ENCODE peak calls at places on chromosomes 1 and 21, in six cellular contexts. I is A549, E is body of pancreas, A is HCT116, R is transverse colon, F is prostate gland. B is an unnamed sample.

GRCh38 chr1:89604414-89604735 is 28.5 kb upstream of the LRRC8C start:
- DNase-seq in I (no peak), E (no peak), A (no peak), R (no peak), F (no peak), B (no peak)

GRCh38 chr1:41390171-41390570 is 28.9 kb downstream of the FOXO6 start:
- DNase-seq in I (no peak), E (no peak), A (no peak), R (no peak), F (no peak), B (no peak)

GRCh38 chr1:229452956-229453801 is 19.3 kb upstream of the ACTA1 start:
- DNase-seq in I (peak), E (no peak), A (peak), R (no peak), F (no peak), B (no peak)

GRCh38 chr1:204149635-204150565 is 1.9 kb downstream of the ETNK2 start:
- DNase-seq in I (no peak), E (peak), A (no peak), R (no peak), F (peak), B (peak)

GRCh38 chr21:41024341-41025056 is 143.5 kb upstream of the BACE2 start:
- DNase-seq in I (no peak), E (peak), A (no peak), R (no peak), F (no peak), B (no peak)

GRCh38 chr1:210428696-210429095 is 100.0 kb downstream of the HHAT start:
- DNase-seq in I (no peak), E (no peak), A (no peak), R (no peak), F (no peak), B (no peak)

GRCh38 chr1:19665456-19666138 is 922 bp downstream of the HTR6 start:
- DNase-seq in I (no peak), E (no peak), A (no peak), R (no peak), F (no peak), B (no peak)

GRCh38 chr1:19744886-19745285 is 54.8 kb downstream of the TMCO4 start:
- DNase-seq in I (no peak), E (no peak), A (no peak), R (no peak), F (no peak), B (no peak)

GRCh38 chr21:38990424-38990794 is 184.7 kb downstream of the ETS2 start:
- DNase-seq in I (no peak), E (no peak), A (no peak), R (peak), F (no peak), B (no peak)

DNA sequence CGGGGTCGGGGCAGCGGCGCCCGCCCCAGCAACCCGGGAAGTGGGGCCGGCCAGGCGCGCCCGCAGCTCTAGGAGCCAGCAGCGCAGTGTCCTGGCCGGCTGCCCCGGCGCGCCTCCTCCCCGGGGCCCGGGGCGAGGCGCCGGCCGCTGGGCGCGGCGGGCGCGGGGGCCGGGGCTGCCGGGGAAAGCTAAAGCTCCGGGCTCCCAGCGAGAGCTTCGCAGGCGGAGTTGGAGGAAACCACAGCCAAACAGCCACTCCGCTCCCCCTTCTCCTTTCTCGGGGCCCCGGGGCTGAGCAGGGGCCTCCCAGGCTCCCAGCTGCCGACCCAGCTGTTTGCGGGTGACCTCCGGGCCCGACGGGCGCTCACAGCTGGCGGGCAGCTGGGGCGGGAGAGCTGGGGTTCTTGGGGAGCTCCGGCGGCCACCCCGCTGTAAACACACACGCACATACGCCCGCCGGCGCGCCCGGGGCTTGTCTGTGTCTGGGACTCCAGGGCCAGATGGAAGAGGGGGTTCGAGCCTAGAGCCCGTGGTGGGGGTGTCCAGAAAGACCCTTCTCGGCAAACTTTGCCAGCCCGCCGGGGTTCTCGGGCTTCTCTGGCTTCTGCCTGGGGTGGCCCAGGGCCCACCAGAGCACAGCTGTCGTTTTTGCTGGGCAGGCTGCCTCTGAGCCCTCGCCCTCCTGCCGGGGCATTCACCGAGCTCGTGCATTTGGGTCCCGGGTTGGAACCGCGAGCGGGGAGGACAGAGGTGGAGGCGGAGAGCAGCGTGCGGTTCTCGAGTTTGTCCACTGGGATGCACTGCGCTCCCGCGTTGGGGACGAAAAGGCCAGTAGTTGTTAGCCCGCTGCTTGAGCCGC is 1.5 kb downstream of the AJAP1 start:
- DNase-seq in I (peak), E (peak), A (no peak), R (peak), F (peak), B (peak)
- H3K4me3 ChIP-seq in I (peak), E (no peak), A (no peak), R (peak), F (peak), B (no peak)

DNA sequence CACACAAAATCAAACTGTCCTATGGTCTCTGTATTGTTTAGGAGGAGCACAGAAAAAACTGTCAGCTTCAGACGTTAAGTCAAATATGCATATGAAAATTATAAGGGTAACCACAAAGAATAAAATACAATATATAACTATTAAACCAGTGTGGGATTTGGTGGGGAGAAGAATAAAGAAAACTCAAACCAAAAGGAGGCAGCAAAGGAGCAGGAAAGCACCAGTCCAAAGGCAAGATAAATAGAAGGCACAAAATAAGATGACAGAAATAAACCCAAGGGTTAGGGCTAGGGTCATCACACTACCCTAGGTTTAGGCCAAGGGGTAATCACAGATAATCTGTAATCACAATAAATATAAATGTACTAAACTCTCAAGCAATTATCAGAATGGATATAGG is 32.8 kb downstream of the DLGAP3 start:
- DNase-seq in I (no peak), E (no peak), A (no peak), R (no peak), F (no peak), B (no peak)
- TF ChIP-seq CTCF in I (no peak), E (no peak), A (no peak), R (no peak), F (no peak), B (no peak)

DNA sequence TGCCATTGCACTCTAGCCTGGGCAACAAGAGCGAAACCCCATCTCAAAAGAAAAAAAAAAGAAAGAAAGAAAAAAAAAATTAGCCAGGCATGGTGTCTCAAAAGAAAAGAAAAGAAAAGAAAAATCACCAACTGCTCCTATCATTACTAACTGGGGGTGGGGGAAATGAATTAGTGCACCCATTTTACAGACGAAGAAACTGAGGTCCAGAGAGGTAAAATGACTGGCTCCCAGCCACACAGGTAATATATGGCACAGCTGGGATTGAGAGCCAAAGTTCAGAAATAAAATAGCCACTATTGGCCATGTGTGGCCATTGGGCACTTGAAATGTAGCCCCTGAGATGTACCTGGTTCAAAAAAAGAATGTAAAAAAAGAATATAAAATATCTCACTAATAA is 8.8 kb downstream of the HTR1D start:
- DNase-seq in I (no peak), E (no peak), A (no peak), R (no peak), F (no peak), B (no peak)
- TF ChIP-seq POLR2A in I (no peak), E (no peak), A (no peak), R (no peak), F (no peak), B (no peak)

GRCh38 chr1:159929155-159930051 is 4.1 kb upstream of the TAGLN2 start:
- DNase-seq in I (no peak), E (peak), A (no peak), R (no peak), F (peak), B (no peak)

GRCh38 chr1:159927211-159927886 is 2.0 kb upstream of the TAGLN2 start:
- DNase-seq in I (no peak), E (no peak), A (no peak), R (no peak), F (no peak), B (no peak)

GRCh38 chr1:159928491-159929050 is 3.3 kb upstream of the TAGLN2 start:
- DNase-seq in I (no peak), E (no peak), A (no peak), R (no peak), F (no peak), B (no peak)

GRCh38 chr1:159930216-159930615 is 4.9 kb upstream of the TAGLN2 start:
- DNase-seq in I (no peak), E (no peak), A (no peak), R (no peak), F (no peak), B (no peak)

GRCh38 chr1:159927887-159928431 is 2.7 kb upstream of the TAGLN2 start:
- DNase-seq in I (no peak), E (no peak), A (no peak), R (no peak), F (no peak), B (no peak)
- H3K4me3 ChIP-seq in I (no peak), E (no peak), A (no peak), R (no peak), F (no peak), B (no peak)

GRCh38 chr1:71587961-71588360 is 507.1 kb upstream of the ZRANB2 start:
- DNase-seq in I (no peak), E (no peak), A (no peak), R (no peak), F (no peak), B (no peak)
- TF ChIP-seq CTCF in I (no peak), E (peak), A (no peak), R (peak), F (peak), B (peak)

DNA sequence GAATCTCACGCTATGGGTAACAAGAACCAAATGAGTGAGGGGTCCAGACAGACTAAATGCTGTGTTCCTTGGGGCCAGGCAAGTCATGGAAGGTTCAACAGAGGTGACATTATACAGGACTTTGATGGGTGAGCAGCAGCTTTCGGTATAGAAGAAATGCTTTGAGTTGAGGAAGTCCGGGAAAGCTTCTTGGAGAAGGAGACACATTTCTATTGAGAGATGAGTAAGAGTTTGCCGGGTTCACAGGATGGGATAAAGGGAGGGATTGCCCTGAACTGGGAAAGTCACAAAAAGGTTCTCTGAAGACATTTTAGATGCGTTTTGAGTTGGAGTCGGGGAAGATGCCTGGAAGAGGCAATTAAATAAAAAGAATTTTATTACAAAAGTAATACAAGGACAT is 580 bp upstream of the AZIN2 start:
- DNase-seq in I (no peak), E (no peak), A (no peak), R (no peak), F (no peak), B (no peak)
- TF ChIP-seq POLR2A in I (no peak), E (no peak), A (no peak), R (no peak), F (no peak), B (no peak)

DNA sequence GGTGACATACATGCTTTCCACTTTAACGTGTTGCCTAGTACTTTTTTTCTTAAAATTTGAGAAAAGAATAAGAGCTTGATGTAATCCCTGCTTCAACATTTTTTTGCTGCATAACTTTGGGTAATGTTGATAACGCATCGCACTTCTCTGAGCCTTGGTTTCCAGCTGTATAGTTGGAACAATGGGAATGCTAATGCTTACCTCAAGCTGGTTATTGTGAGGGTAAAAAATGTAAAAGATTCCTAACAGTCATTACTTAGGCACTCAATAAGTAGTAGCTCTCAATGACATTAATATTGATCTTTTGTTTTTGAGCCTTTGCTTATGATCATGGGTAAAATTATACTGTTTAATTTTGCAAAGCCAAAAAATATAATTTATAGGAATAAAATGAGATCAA is 683.3 kb upstream of the CXADR start:
- DNase-seq in I (no peak), E (no peak), A (no peak), R (no peak), F (no peak), B (no peak)
- H3K4me3 ChIP-seq in I (no peak), E (no peak), A (no peak), R (no peak), F (no peak), B (no peak)

GRCh38 chr1:200487650-200488049 is 77.8 kb upstream of the ZNF281 start:
- DNase-seq in I (no peak), E (no peak), A (no peak), R (no peak), F (no peak), B (no peak)

GRCh38 chr1:200490183-200490582 is 80.3 kb upstream of the ZNF281 start:
- DNase-seq in I (no peak), E (no peak), A (no peak), R (no peak), F (no peak), B (no peak)

GRCh38 chr1:200491097-200491496 is 81.3 kb upstream of the ZNF281 start:
- DNase-seq in I (no peak), E (no peak), A (no peak), R (no peak), F (no peak), B (no peak)

GRCh38 chr1:200486634-200487033 is 76.8 kb upstream of the ZNF281 start:
- DNase-seq in I (no peak), E (no peak), A (no peak), R (no peak), F (no peak), B (no peak)

GRCh38 chr1:200488375-200489165 is 78.7 kb upstream of the ZNF281 start:
- DNase-seq in I (peak), E (peak), A (peak), R (peak), F (peak), B (no peak)
- TF ChIP-seq CTCF in I (peak), E (peak), A (peak), R (peak), F (peak), B (peak)

DNA sequence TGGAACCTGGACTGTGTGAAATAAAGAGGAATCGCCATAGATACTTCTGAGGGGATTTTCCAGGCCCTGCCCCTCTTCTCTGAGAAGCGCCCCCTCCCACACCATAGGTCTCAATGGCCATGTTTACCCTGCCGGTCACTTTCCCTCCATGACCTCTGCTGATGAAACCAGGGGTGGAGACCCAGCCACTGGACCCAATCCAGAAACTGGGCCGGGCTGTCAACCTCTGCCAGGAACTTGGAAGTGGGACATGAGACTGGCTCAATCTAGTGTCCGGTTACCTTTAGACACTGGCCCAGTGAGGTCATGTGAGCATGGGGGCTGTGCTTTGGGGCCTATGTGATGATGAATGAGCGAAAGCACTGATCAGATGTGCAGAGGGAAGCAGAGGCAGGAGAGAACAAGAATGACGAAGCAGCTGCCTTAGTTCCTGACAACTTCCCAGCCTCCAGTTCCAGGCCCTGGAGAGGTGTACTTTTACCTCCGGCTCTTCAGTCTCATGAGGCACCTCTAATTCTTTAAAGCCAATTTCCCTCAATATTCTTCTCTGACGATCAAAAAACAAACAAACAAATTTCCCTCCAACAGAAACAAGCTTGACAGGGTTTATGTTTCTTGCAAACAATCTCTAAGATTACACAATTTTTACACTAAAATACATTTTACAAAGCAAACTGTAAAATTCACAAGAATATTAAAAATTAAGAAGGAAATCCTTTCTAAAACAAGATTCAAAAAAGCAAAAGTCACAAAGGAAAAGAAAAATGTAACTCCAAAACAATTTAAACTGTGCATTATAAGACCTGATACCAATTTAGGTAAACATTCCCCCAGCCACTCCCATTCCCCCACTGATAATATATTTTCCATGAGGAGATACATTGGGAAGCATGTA is 4.8 kb downstream of the ASAP3 start:
- DNase-seq in I (peak), E (peak), A (no peak), R (peak), F (peak), B (peak)
- TF ChIP-seq POLR2A in I (no peak), E (peak), A (no peak), R (peak), F (no peak), B (peak)

DNA sequence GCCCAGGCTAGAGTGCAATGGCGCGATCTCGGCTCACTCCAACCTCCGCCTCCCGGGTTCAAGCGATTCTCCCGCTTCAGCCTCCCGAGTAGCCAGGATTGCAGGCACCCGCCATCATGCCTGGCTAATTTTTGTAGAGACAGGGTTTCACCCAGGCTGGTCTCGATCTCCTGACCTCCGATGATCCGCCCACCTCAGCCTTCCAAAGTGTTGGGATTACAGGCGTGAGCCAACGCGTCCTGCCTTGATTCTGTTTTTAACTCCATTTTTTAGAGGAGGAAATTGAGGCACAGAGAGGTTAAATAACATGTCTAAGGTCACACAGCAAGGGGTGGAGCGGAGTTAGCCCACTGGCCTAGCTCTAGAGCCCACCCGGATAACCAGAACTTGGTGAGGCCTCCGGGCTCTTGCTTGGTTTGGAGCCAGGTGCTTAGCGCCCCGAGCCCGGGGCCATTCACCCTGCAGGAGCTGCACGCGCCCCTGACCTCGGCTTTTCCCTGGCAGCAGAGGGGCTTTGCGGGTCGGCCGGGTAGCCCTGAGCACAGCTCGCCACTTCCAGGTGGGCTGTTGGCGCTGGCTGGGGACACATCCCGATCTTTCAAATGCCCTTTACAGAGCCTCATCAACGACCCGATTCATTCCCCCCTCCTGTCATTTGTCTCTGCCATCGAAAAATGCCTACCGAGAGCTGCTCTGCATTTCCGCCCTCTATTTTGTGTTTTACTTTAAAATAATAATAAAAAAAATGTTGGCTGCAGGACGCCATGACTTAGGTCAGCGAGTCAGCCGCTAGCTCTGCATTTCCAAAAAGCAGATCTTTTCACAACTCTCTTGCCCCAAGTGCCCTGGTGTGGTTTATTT is 11.2 kb downstream of the SIM2 start:
- DNase-seq in I (no peak), E (peak), A (no peak), R (peak), F (no peak), B (peak)
- H3K4me3 ChIP-seq in I (no peak), E (no peak), A (no peak), R (no peak), F (no peak), B (no peak)